ENCODE peak calls at places on chromosomes 11 and 22, in five cellular contexts. Q, M, W, H and S are unnamed samples.

GRCh38 chr11:30811226-30811625 is 225.1 kb upstream of the MPPED2 start:
- DNase-seq in Q (no peak), M (no peak), W (no peak), H (no peak), S (no peak)

GRCh38 chr11:16775604-16776283 is 37.3 kb downstream of the C11orf58 start:
- DNase-seq in Q (no peak), W (no peak), M (no peak), H (no peak), S (peak; percentile 59)

GRCh38 chr11:2399488-2400068 is 972 bp upstream of the TSSC4 start:
- DNase-seq in M (peak; percentile 42), W (no peak), H (no peak), Q (peak; percentile 25), S (no peak)

GRCh38 chr11:79028214-79028613 is 412.6 kb downstream of the TENM4 start:
- DNase-seq in W (no peak), Q (no peak), M (no peak), H (no peak), S (no peak)

GRCh38 chr11:60887531-60887930 is 18.9 kb downstream of the PRPF19 start:
- DNase-seq in W (no peak), H (no peak), Q (peak; percentile 65), M (no peak), S (peak; percentile 45)

GRCh38 chr22:48784701-48785503 is 1042.8 kb downstream of the BRD1 start:
- DNase-seq in H (no peak), W (no peak), M (no peak), Q (no peak), S (no peak)

GRCh38 chr11:106706355-106706754 is 311.9 kb downstream of the GUCY1A2 start:
- DNase-seq in M (no peak), W (no peak), Q (peak; percentile 83), H (no peak), S (peak; percentile 98)

GRCh38 chr11:59187587-59187986 is 15.7 kb downstream of the DTX4 start:
- DNase-seq in W (no peak), H (peak; percentile 72), Q (no peak), M (no peak), S (no peak)

GRCh38 chr22:29481265-29482000 is 1.4 kb downstream of the NEFH start:
- DNase-seq in W (no peak), Q (no peak), H (no peak), M (peak; percentile 74), S (no peak)

GRCh38 chr11:12531020-12531419 is 143.2 kb upstream of the TEAD1 start:
- DNase-seq in M (no peak), H (no peak), Q (no peak), W (no peak), S (no peak)

GRCh38 chr22:22388494-22388893 is 120.0 kb downstream of the ZNF280B start:
- DNase-seq in Q (no peak), H (no peak), M (no peak), W (no peak), S (no peak)

GRCh38 chr11:12715941-12716340 is 41.7 kb downstream of the TEAD1 start:
- DNase-seq in H (no peak), M (no peak), Q (no peak), W (no peak), S (no peak)

GRCh38 chr11:14022251-14022650 is 59.7 kb downstream of the SPON1 start:
- DNase-seq in W (no peak), Q (no peak), H (no peak), M (no peak), S (peak; percentile 82)

GRCh38 chr11:16373768-16374167 is 17.4 kb upstream of the SOX6 start:
- DNase-seq in H (no peak), Q (no peak), W (no peak), M (no peak), S (no peak)

GRCh38 chr11:122709042-122709760 is 53.7 kb downstream of the UBASH3B start:
- DNase-seq in Q (peak; percentile 78), H (no peak), M (no peak), W (no peak), S (peak; percentile 60)

GRCh38 chr11:8698917-8699441 is 16.4 kb downstream of the RPL27A start:
- DNase-seq in W (no peak), M (no peak), H (no peak), Q (no peak), S (no peak)

GRCh38 chr11:58739725-58740430 is 8.1 kb upstream of the GLYAT start:
- DNase-seq in Q (peak; percentile 3), M (no peak), W (no peak), H (no peak), S (no peak)

GRCh38 chr22:23823331-23823791 is 15.4 kb downstream of the DERL3 start:
- DNase-seq in W (no peak), Q (no peak), H (peak; percentile 15), M (no peak), S (no peak)

GRCh38 chr11:110069158-110069737 is 23.9 kb upstream of the ZC3H12C start:
- DNase-seq in W (no peak), Q (peak; percentile 61), H (peak; percentile 62), M (no peak), S (peak; percentile 97)

GRCh38 chr11:70769521-70769920 is 371.2 kb downstream of the CTTN start:
- DNase-seq in M (no peak), H (no peak), Q (no peak), W (no peak), S (no peak)

GRCh38 chr11:58592760-58593472 is 14.1 kb downstream of the ZFP91 start:
- DNase-seq in W (no peak), Q (no peak), H (no peak), M (no peak), S (peak; percentile 48)

GRCh38 chr11:2165571-2165970 is 4.6 kb upstream of the INS start:
- DNase-seq in M (no peak), H (no peak), Q (no peak), W (no peak), S (no peak)

GRCh38 chr22:19877626-19878339 is 23.1 kb upstream of the GNB1L start:
- DNase-seq in Q (peak; percentile 5), M (peak; percentile 6), H (peak; percentile 37), W (no peak), S (no peak)

GRCh38 chr11:102793677-102794290 is 4.2 kb downstream of the MMP1 start:
- DNase-seq in H (no peak), M (no peak), Q (no peak), W (no peak), S (no peak)
- H3K4me3 ChIP-seq in H (no peak overlapping the region), M (no peak overlapping the region), Q (no peak overlapping the region), W (no peak overlapping the region), S (no peak overlapping the region)

GRCh38 chr11:67370351-67371076 is 2.9 kb downstream of the CLCF1 start:
- DNase-seq in W (no peak), H (no peak), M (no peak), Q (no peak), S (no peak)
- H3K4me3 ChIP-seq in W (no peak overlapping the region), H (no peak overlapping the region), M (no peak overlapping the region), Q (no peak overlapping the region), S (no peak overlapping the region)

GRCh38 chr11:69122337-69122641 is 33.4 kb upstream of the SMIM38 start:
- DNase-seq in M (no peak), Q (no peak), H (no peak), W (no peak), S (peak; percentile 20)

GRCh38 chr11:69121021-69121420 is 34.7 kb upstream of the SMIM38 start:
- DNase-seq in M (no peak), W (no peak), H (peak; percentile 35), Q (no peak), S (peak; percentile 68)

GRCh38 chr11:69121621-69122336 is 34.0 kb upstream of the SMIM38 start:
- DNase-seq in M (no peak), Q (no peak), H (no peak), W (no peak), S (no peak)

GRCh38 chr11:69123593-69124545 is 31.9 kb upstream of the SMIM38 start:
- DNase-seq in W (no peak), M (no peak), Q (no peak), H (peak; percentile 37), S (no peak)

DNA sequence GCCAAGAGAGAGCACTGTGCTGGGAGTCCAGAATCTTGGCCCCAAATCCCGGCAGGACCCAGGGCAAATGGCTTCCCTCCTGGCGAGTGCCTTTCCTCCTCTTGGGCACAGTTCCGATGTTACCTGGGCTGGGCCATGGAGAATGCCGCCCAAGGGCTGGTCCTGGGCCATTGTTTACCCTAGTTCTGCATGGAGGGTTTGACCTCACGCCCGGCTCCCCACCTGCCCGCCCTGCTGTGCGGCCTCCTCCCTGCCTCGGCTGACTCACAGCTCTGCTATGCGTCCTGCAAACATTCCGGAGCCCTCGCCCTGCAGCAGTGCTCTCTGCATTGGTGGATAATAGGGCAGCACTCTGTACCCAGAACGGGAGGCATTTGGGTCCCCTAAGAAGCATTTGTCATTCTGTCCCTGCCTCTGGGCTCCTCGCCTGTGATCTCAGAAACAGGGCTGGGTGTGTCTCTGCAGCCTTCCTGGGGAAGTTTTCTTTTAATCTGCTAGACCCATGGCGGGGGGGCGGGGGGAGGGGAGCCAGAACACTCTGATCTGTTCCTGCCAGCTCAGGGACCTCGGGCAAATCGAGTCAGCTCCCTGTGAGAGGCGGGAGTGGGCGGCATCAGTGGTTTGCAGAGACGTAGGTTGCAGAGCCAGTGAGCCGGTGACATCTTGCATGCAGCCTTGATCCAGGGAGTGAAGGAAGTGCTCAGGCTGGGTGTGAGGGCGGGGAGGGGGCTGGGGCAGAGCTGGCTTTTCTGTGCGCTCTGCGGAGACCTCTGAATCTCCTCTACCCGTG is 32.9 kb upstream of the SMIM38 start:
- DNase-seq in W (peak; percentile 33), Q (peak; percentile 69), M (no peak), H (peak; percentile 94), S (peak; percentile 85)
- H3K4me3 ChIP-seq in W (peak overlapping the region; percentile 31), Q (no peak overlapping the region), M (no peak overlapping the region), H (peak overlapping the region; percentile 8), S (no peak overlapping the region)

DNA sequence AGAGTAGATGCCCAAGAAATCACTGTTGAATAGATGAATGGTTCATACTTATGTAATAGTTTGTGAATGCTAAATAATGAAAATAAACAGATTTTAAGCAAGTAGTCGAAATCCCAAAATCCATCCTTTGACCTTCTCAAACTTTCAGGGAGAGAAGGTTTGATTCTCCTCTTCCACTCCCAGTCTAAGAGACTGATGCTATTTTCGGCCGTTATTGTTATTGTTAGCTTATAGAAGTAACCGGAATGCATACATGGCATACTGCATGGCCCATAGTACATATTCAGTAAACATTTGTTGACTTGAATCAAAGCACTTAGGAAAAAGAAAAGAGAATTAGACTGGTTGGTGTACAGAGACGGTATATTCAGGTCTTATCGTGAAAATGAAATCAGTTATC is 76.6 kb downstream of the NAV2 start:
- DNase-seq in M (no peak), W (no peak), H (no peak), Q (no peak), S (no peak)
- H3K4me3 ChIP-seq in M (no peak overlapping the region), W (peak overlapping the region; percentile 1), H (no peak overlapping the region), Q (no peak overlapping the region), S (no peak overlapping the region)